ENCODE peak calls at places on chromosomes 12 and 14, in five cellular contexts. One of them, this sample, is unnamed.

GRCh38 chr14:61219673-61220072 is 61.5 kb downstream of the TMEM30B start:
- DNase-seq in stimulated activated CD8-positive, alpha-beta memory T cell treated with anti-CD3 and anti-CD28 coated beads, Interleukin-4, amount 100 ng/mL, for 4 hours: no peak
- DNase-seq in GM04504: no peak
- DNase-seq in head of caudate nucleus: no peak
- DNase-seq in lower leg skin: no peak
- DNase-seq in this sample: no peak

GRCh38 chr12:71865757-71866536 is 26.4 kb downstream of the TBC1D15 start:
- DNase-seq in GM04504: no peak
- DNase-seq in lower leg skin: no peak
- DNase-seq in stimulated activated CD8-positive, alpha-beta memory T cell treated with anti-CD3 and anti-CD28 coated beads, Interleukin-4, amount 100 ng/mL, for 4 hours: no peak
- DNase-seq in head of caudate nucleus: no peak
- DNase-seq in this sample: no peak

GRCh38 chr12:31224768-31225448 is 101.0 kb downstream of the SINHCAF start:
- DNase-seq in GM04504: no peak
- DNase-seq in lower leg skin: no peak
- DNase-seq in stimulated activated CD8-positive, alpha-beta memory T cell treated with anti-CD3 and anti-CD28 coated beads, Interleukin-4, amount 100 ng/mL, for 4 hours: no peak
- DNase-seq in head of caudate nucleus: no peak
- DNase-seq in this sample: no peak

GRCh38 chr12:30304528-30304927 is 391.1 kb downstream of the IPO8 start:
- DNase-seq in lower leg skin: no peak
- DNase-seq in GM04504: no peak
- DNase-seq in stimulated activated CD8-positive, alpha-beta memory T cell treated with anti-CD3 and anti-CD28 coated beads, Interleukin-4, amount 100 ng/mL, for 4 hours: no peak
- DNase-seq in head of caudate nucleus: no peak
- DNase-seq in this sample: no peak

GRCh38 chr12:80193900-80194299 is 94.6 kb downstream of the OTOGL start:
- DNase-seq in stimulated activated CD8-positive, alpha-beta memory T cell treated with anti-CD3 and anti-CD28 coated beads, Interleukin-4, amount 100 ng/mL, for 4 hours: no peak
- DNase-seq in GM04504: no peak
- DNase-seq in lower leg skin: no peak
- DNase-seq in head of caudate nucleus: no peak
- DNase-seq in this sample: no peak

GRCh38 chr14:93132472-93133065 is 16.8 kb upstream of the ITPK1 start:
- DNase-seq in head of caudate nucleus: peak; percentile 31
- DNase-seq in stimulated activated CD8-positive, alpha-beta memory T cell treated with anti-CD3 and anti-CD28 coated beads, Interleukin-4, amount 100 ng/mL, for 4 hours: no peak
- DNase-seq in GM04504: no peak
- DNase-seq in lower leg skin: no peak
- DNase-seq in this sample: peak; percentile 58

GRCh38 chr14:103533999-103534575 is 5.1 kb downstream of the TRMT61A start:
- DNase-seq in GM04504: no peak
- DNase-seq in lower leg skin: no peak
- DNase-seq in head of caudate nucleus: no peak
- DNase-seq in stimulated activated CD8-positive, alpha-beta memory T cell treated with anti-CD3 and anti-CD28 coated beads, Interleukin-4, amount 100 ng/mL, for 4 hours: no peak
- DNase-seq in this sample: no peak

GRCh38 chr14:98210045-98210678 is 1061.8 kb downstream of the BCL11B start:
- DNase-seq in stimulated activated CD8-positive, alpha-beta memory T cell treated with anti-CD3 and anti-CD28 coated beads, Interleukin-4, amount 100 ng/mL, for 4 hours: peak; percentile 50
- DNase-seq in head of caudate nucleus: no peak
- DNase-seq in lower leg skin: no peak
- DNase-seq in GM04504: no peak
- DNase-seq in this sample: no peak

GRCh38 chr14:67461341-67461985 is 27.1 kb downstream of the TMEM229B start:
- DNase-seq in lower leg skin: no peak
- DNase-seq in GM04504: peak; percentile 19
- DNase-seq in head of caudate nucleus: no peak
- DNase-seq in stimulated activated CD8-positive, alpha-beta memory T cell treated with anti-CD3 and anti-CD28 coated beads, Interleukin-4, amount 100 ng/mL, for 4 hours: no peak
- DNase-seq in this sample: no peak

GRCh38 chr12:123354600-123354999 is 10.0 kb downstream of the SBNO1 start:
- DNase-seq in lower leg skin: no peak
- DNase-seq in head of caudate nucleus: no peak
- DNase-seq in stimulated activated CD8-positive, alpha-beta memory T cell treated with anti-CD3 and anti-CD28 coated beads, Interleukin-4, amount 100 ng/mL, for 4 hours: no peak
- DNase-seq in GM04504: no peak
- DNase-seq in this sample: no peak

GRCh38 chr12:106329231-106329985 is 26.9 kb downstream of the TCP11L2 start:
- DNase-seq in head of caudate nucleus: no peak
- DNase-seq in GM04504: no peak
- DNase-seq in stimulated activated CD8-positive, alpha-beta memory T cell treated with anti-CD3 and anti-CD28 coated beads, Interleukin-4, amount 100 ng/mL, for 4 hours: no peak
- DNase-seq in lower leg skin: no peak
- DNase-seq in this sample: no peak

This sample was measured in BE2C.